ENCODE peak calls at places on chromosomes 13 and 19, in seven cellular contexts. One of them, this sample, is unnamed.

GRCh38 chr13:80177327-80177726 is 163.6 kb downstream of the SPRY2 start:
- DNase-seq in GM20000: no peak
- DNase-seq in SK-N-SH: no peak
- DNase-seq in WTC11: no peak
- DNase-seq in activated naive CD4-positive, alpha-beta T cell treated with anti-CD3 and anti-CD28 coated beads for 36 hours: no peak
- DNase-seq in stimulated activated CD4-positive, alpha-beta T cell treated with anti-CD3 and anti-CD28 coated beads, Interleukin-15, amount 100 ng/mL, for 1 hour: no peak
- DNase-seq in LHCN-M2: no peak
- DNase-seq in this sample: no peak

GRCh38 chr13:39353988-39354387 is 249.0 kb downstream of the LHFPL6 start:
- DNase-seq in GM20000: no peak
- DNase-seq in SK-N-SH: no peak
- DNase-seq in WTC11: no peak
- DNase-seq in activated naive CD4-positive, alpha-beta T cell treated with anti-CD3 and anti-CD28 coated beads for 36 hours: no peak
- DNase-seq in stimulated activated CD4-positive, alpha-beta T cell treated with anti-CD3 and anti-CD28 coated beads, Interleukin-15, amount 100 ng/mL, for 1 hour: no peak
- DNase-seq in LHCN-M2: no peak
- DNase-seq in this sample: no peak

GRCh38 chr19:28843771-28844492 is 369.0 kb downstream of the UQCRFS1 start:
- DNase-seq in GM20000: no peak
- DNase-seq in SK-N-SH: no peak
- DNase-seq in WTC11: no peak
- DNase-seq in activated naive CD4-positive, alpha-beta T cell treated with anti-CD3 and anti-CD28 coated beads for 36 hours: no peak
- DNase-seq in stimulated activated CD4-positive, alpha-beta T cell treated with anti-CD3 and anti-CD28 coated beads, Interleukin-15, amount 100 ng/mL, for 1 hour: no peak
- DNase-seq in LHCN-M2: no peak
- DNase-seq in this sample: no peak

GRCh38 chr13:90732049-90732448 is 615.4 kb upstream of the MIR17HG start:
- DNase-seq in GM20000: no peak
- DNase-seq in SK-N-SH: no peak
- DNase-seq in WTC11: peak
- DNase-seq in activated naive CD4-positive, alpha-beta T cell treated with anti-CD3 and anti-CD28 coated beads for 36 hours: no peak
- DNase-seq in stimulated activated CD4-positive, alpha-beta T cell treated with anti-CD3 and anti-CD28 coated beads, Interleukin-15, amount 100 ng/mL, for 1 hour: no peak
- DNase-seq in LHCN-M2: no peak
- DNase-seq in this sample: no peak

GRCh38 chr13:40275155-40275554 is 391.3 kb downstream of the FOXO1 start:
- DNase-seq in GM20000: no peak
- DNase-seq in SK-N-SH: no peak
- DNase-seq in WTC11: no peak
- DNase-seq in activated naive CD4-positive, alpha-beta T cell treated with anti-CD3 and anti-CD28 coated beads for 36 hours: no peak
- DNase-seq in stimulated activated CD4-positive, alpha-beta T cell treated with anti-CD3 and anti-CD28 coated beads, Interleukin-15, amount 100 ng/mL, for 1 hour: no peak
- DNase-seq in LHCN-M2: no peak
- DNase-seq in this sample: no peak

GRCh38 chr13:90105276-90105675 is 1242.2 kb upstream of the MIR17HG start:
- DNase-seq in GM20000: no peak
- DNase-seq in SK-N-SH: no peak
- DNase-seq in WTC11: no peak
- DNase-seq in activated naive CD4-positive, alpha-beta T cell treated with anti-CD3 and anti-CD28 coated beads for 36 hours: no peak
- DNase-seq in stimulated activated CD4-positive, alpha-beta T cell treated with anti-CD3 and anti-CD28 coated beads, Interleukin-15, amount 100 ng/mL, for 1 hour: no peak
- DNase-seq in LHCN-M2: peak
- DNase-seq in this sample: no peak

GRCh38 chr13:48641404-48641803 is 12.3 kb upstream of the CYSLTR2 start:
- DNase-seq in GM20000: no peak
- DNase-seq in SK-N-SH: no peak
- DNase-seq in WTC11: no peak
- DNase-seq in activated naive CD4-positive, alpha-beta T cell treated with anti-CD3 and anti-CD28 coated beads for 36 hours: no peak
- DNase-seq in stimulated activated CD4-positive, alpha-beta T cell treated with anti-CD3 and anti-CD28 coated beads, Interleukin-15, amount 100 ng/mL, for 1 hour: no peak
- DNase-seq in LHCN-M2: no peak
- DNase-seq in this sample: no peak

GRCh38 chr13:22107549-22107948 is 436.7 kb downstream of the FGF9 start:
- DNase-seq in GM20000: no peak
- DNase-seq in SK-N-SH: no peak
- DNase-seq in WTC11: no peak
- DNase-seq in activated naive CD4-positive, alpha-beta T cell treated with anti-CD3 and anti-CD28 coated beads for 36 hours: no peak
- DNase-seq in stimulated activated CD4-positive, alpha-beta T cell treated with anti-CD3 and anti-CD28 coated beads, Interleukin-15, amount 100 ng/mL, for 1 hour: no peak
- DNase-seq in LHCN-M2: no peak
- DNase-seq in this sample: no peak

GRCh38 chr13:28586585-28587540 is 72.1 kb upstream of the POMP start:
- DNase-seq in GM20000: no peak
- DNase-seq in SK-N-SH: no peak
- DNase-seq in WTC11: no peak
- DNase-seq in activated naive CD4-positive, alpha-beta T cell treated with anti-CD3 and anti-CD28 coated beads for 36 hours: no peak
- DNase-seq in stimulated activated CD4-positive, alpha-beta T cell treated with anti-CD3 and anti-CD28 coated beads, Interleukin-15, amount 100 ng/mL, for 1 hour: no peak
- DNase-seq in LHCN-M2: no peak
- DNase-seq in this sample: no peak

GRCh38 chr19:6222884-6223283 is 56.9 kb downstream of the MLLT1 start:
- DNase-seq in GM20000: no peak
- DNase-seq in SK-N-SH: no peak
- DNase-seq in WTC11: no peak
- DNase-seq in activated naive CD4-positive, alpha-beta T cell treated with anti-CD3 and anti-CD28 coated beads for 36 hours: no peak
- DNase-seq in stimulated activated CD4-positive, alpha-beta T cell treated with anti-CD3 and anti-CD28 coated beads, Interleukin-15, amount 100 ng/mL, for 1 hour: no peak
- DNase-seq in LHCN-M2: peak
- DNase-seq in this sample: no peak

GRCh38 chr13:102700088-102701031 is 5.5 kb upstream of the METTL21C start:
- DNase-seq in GM20000: no peak
- DNase-seq in SK-N-SH: no peak
- DNase-seq in WTC11: no peak
- DNase-seq in activated naive CD4-positive, alpha-beta T cell treated with anti-CD3 and anti-CD28 coated beads for 36 hours: no peak
- DNase-seq in stimulated activated CD4-positive, alpha-beta T cell treated with anti-CD3 and anti-CD28 coated beads, Interleukin-15, amount 100 ng/mL, for 1 hour: no peak
- DNase-seq in LHCN-M2: no peak
- DNase-seq in this sample: no peak

GRCh38 chr13:36332986-36333385 is 13.2 kb downstream of the SPART start:
- DNase-seq in GM20000: no peak
- DNase-seq in SK-N-SH: no peak
- DNase-seq in WTC11: no peak
- DNase-seq in activated naive CD4-positive, alpha-beta T cell treated with anti-CD3 and anti-CD28 coated beads for 36 hours: no peak
- DNase-seq in stimulated activated CD4-positive, alpha-beta T cell treated with anti-CD3 and anti-CD28 coated beads, Interleukin-15, amount 100 ng/mL, for 1 hour: no peak
- DNase-seq in LHCN-M2: peak
- DNase-seq in this sample: no peak

GRCh38 chr13:35891486-35891885 is 239.7 kb downstream of the DCLK1 start:
- DNase-seq in GM20000: no peak
- DNase-seq in SK-N-SH: no peak
- DNase-seq in WTC11: no peak
- DNase-seq in activated naive CD4-positive, alpha-beta T cell treated with anti-CD3 and anti-CD28 coated beads for 36 hours: no peak
- DNase-seq in stimulated activated CD4-positive, alpha-beta T cell treated with anti-CD3 and anti-CD28 coated beads, Interleukin-15, amount 100 ng/mL, for 1 hour: no peak
- DNase-seq in LHCN-M2: no peak
- DNase-seq in this sample: no peak

GRCh38 chr19:3556978-3557460 is 367 bp downstream of the MFSD12 start:
- DNase-seq in GM20000: peak
- DNase-seq in SK-N-SH: peak
- DNase-seq in WTC11: peak
- DNase-seq in activated naive CD4-positive, alpha-beta T cell treated with anti-CD3 and anti-CD28 coated beads for 36 hours: peak
- DNase-seq in stimulated activated CD4-positive, alpha-beta T cell treated with anti-CD3 and anti-CD28 coated beads, Interleukin-15, amount 100 ng/mL, for 1 hour: peak
- DNase-seq in LHCN-M2: no peak
- DNase-seq in this sample: peak

GRCh38 chr19:15282311-15282705 is 50.0 kb downstream of the BRD4 start:
- DNase-seq in GM20000: no peak
- DNase-seq in SK-N-SH: no peak
- DNase-seq in WTC11: no peak
- DNase-seq in activated naive CD4-positive, alpha-beta T cell treated with anti-CD3 and anti-CD28 coated beads for 36 hours: no peak
- DNase-seq in stimulated activated CD4-positive, alpha-beta T cell treated with anti-CD3 and anti-CD28 coated beads, Interleukin-15, amount 100 ng/mL, for 1 hour: no peak
- DNase-seq in LHCN-M2: no peak
- DNase-seq in this sample: no peak

GRCh38 chr13:109859216-109859835 is 72.9 kb upstream of the IRS2 start:
- DNase-seq in GM20000: no peak
- DNase-seq in SK-N-SH: no peak
- DNase-seq in WTC11: no peak
- DNase-seq in activated naive CD4-positive, alpha-beta T cell treated with anti-CD3 and anti-CD28 coated beads for 36 hours: no peak
- DNase-seq in stimulated activated CD4-positive, alpha-beta T cell treated with anti-CD3 and anti-CD28 coated beads, Interleukin-15, amount 100 ng/mL, for 1 hour: no peak
- DNase-seq in LHCN-M2: no peak
- DNase-seq in this sample: no peak

GRCh38 chr13:111219306-111219705 is 101.1 kb upstream of the TEX29 start:
- DNase-seq in GM20000: no peak
- DNase-seq in SK-N-SH: no peak
- DNase-seq in WTC11: no peak
- DNase-seq in activated naive CD4-positive, alpha-beta T cell treated with anti-CD3 and anti-CD28 coated beads for 36 hours: no peak
- DNase-seq in stimulated activated CD4-positive, alpha-beta T cell treated with anti-CD3 and anti-CD28 coated beads, Interleukin-15, amount 100 ng/mL, for 1 hour: no peak
- DNase-seq in LHCN-M2: peak
- DNase-seq in this sample: no peak

GRCh38 chr13:109989686-109990085 is 203.3 kb upstream of the IRS2 start:
- DNase-seq in GM20000: no peak
- DNase-seq in SK-N-SH: no peak
- DNase-seq in WTC11: no peak
- DNase-seq in activated naive CD4-positive, alpha-beta T cell treated with anti-CD3 and anti-CD28 coated beads for 36 hours: no peak
- DNase-seq in stimulated activated CD4-positive, alpha-beta T cell treated with anti-CD3 and anti-CD28 coated beads, Interleukin-15, amount 100 ng/mL, for 1 hour: no peak
- DNase-seq in LHCN-M2: peak
- DNase-seq in this sample: no peak

GRCh38 chr13:77386046-77386445 is 59.2 kb upstream of the MYCBP2 start:
- DNase-seq in GM20000: no peak
- DNase-seq in SK-N-SH: no peak
- DNase-seq in WTC11: no peak
- DNase-seq in activated naive CD4-positive, alpha-beta T cell treated with anti-CD3 and anti-CD28 coated beads for 36 hours: no peak
- DNase-seq in stimulated activated CD4-positive, alpha-beta T cell treated with anti-CD3 and anti-CD28 coated beads, Interleukin-15, amount 100 ng/mL, for 1 hour: no peak
- DNase-seq in LHCN-M2: peak
- DNase-seq in this sample: no peak

GRCh38 chr13:87661471-87661870 is 9.7 kb upstream of the SLITRK5 start:
- DNase-seq in GM20000: no peak
- DNase-seq in SK-N-SH: no peak
- DNase-seq in WTC11: no peak
- DNase-seq in activated naive CD4-positive, alpha-beta T cell treated with anti-CD3 and anti-CD28 coated beads for 36 hours: no peak
- DNase-seq in stimulated activated CD4-positive, alpha-beta T cell treated with anti-CD3 and anti-CD28 coated beads, Interleukin-15, amount 100 ng/mL, for 1 hour: no peak
- DNase-seq in LHCN-M2: peak
- DNase-seq in this sample: no peak

GRCh38 chr13:110483386-110483785 is 78.1 kb downstream of the RAB20 start:
- DNase-seq in GM20000: no peak
- DNase-seq in SK-N-SH: no peak
- DNase-seq in WTC11: no peak
- DNase-seq in activated naive CD4-positive, alpha-beta T cell treated with anti-CD3 and anti-CD28 coated beads for 36 hours: no peak
- DNase-seq in stimulated activated CD4-positive, alpha-beta T cell treated with anti-CD3 and anti-CD28 coated beads, Interleukin-15, amount 100 ng/mL, for 1 hour: no peak
- DNase-seq in LHCN-M2: no peak
- DNase-seq in this sample: no peak

GRCh38 chr19:38394488-38394887 is 6.0 kb downstream of the SPRED3 start:
- DNase-seq in GM20000: peak
- DNase-seq in SK-N-SH: no peak
- DNase-seq in WTC11: peak
- DNase-seq in activated naive CD4-positive, alpha-beta T cell treated with anti-CD3 and anti-CD28 coated beads for 36 hours: peak
- DNase-seq in stimulated activated CD4-positive, alpha-beta T cell treated with anti-CD3 and anti-CD28 coated beads, Interleukin-15, amount 100 ng/mL, for 1 hour: peak
- DNase-seq in LHCN-M2: no peak
- DNase-seq in this sample: peak

GRCh38 chr19:50067575-50067974 is 41.8 kb downstream of the ZNF473 start:
- DNase-seq in GM20000: no peak
- DNase-seq in SK-N-SH: no peak
- DNase-seq in WTC11: no peak
- DNase-seq in activated naive CD4-positive, alpha-beta T cell treated with anti-CD3 and anti-CD28 coated beads for 36 hours: no peak
- DNase-seq in stimulated activated CD4-positive, alpha-beta T cell treated with anti-CD3 and anti-CD28 coated beads, Interleukin-15, amount 100 ng/mL, for 1 hour: no peak
- DNase-seq in LHCN-M2: no peak
- DNase-seq in this sample: no peak

GRCh38 chr13:48278806-48279205 is 24.7 kb upstream of the RB1 start:
- DNase-seq in GM20000: no peak
- DNase-seq in SK-N-SH: no peak
- DNase-seq in WTC11: no peak
- DNase-seq in activated naive CD4-positive, alpha-beta T cell treated with anti-CD3 and anti-CD28 coated beads for 36 hours: no peak
- DNase-seq in stimulated activated CD4-positive, alpha-beta T cell treated with anti-CD3 and anti-CD28 coated beads, Interleukin-15, amount 100 ng/mL, for 1 hour: no peak
- DNase-seq in LHCN-M2: no peak
- DNase-seq in this sample: no peak

GRCh38 chr13:99866781-99867180 is 104.8 kb downstream of the ZIC5 start:
- DNase-seq in GM20000: no peak
- DNase-seq in SK-N-SH: no peak
- DNase-seq in WTC11: no peak
- DNase-seq in activated naive CD4-positive, alpha-beta T cell treated with anti-CD3 and anti-CD28 coated beads for 36 hours: no peak
- DNase-seq in stimulated activated CD4-positive, alpha-beta T cell treated with anti-CD3 and anti-CD28 coated beads, Interleukin-15, amount 100 ng/mL, for 1 hour: no peak
- DNase-seq in LHCN-M2: no peak
- DNase-seq in this sample: no peak

GRCh38 chr19:38649305-38650179 is 2.1 kb downstream of the ACTN4 start:
- DNase-seq in GM20000: no peak
- DNase-seq in SK-N-SH: no peak
- DNase-seq in WTC11: no peak
- DNase-seq in activated naive CD4-positive, alpha-beta T cell treated with anti-CD3 and anti-CD28 coated beads for 36 hours: no peak
- DNase-seq in stimulated activated CD4-positive, alpha-beta T cell treated with anti-CD3 and anti-CD28 coated beads, Interleukin-15, amount 100 ng/mL, for 1 hour: no peak
- DNase-seq in LHCN-M2: peak
- DNase-seq in this sample: no peak

GRCh38 chr13:25177012-25177411 is 4.9 kb upstream of the AMER2 start:
- DNase-seq in GM20000: no peak
- DNase-seq in SK-N-SH: no peak
- DNase-seq in WTC11: no peak
- DNase-seq in activated naive CD4-positive, alpha-beta T cell treated with anti-CD3 and anti-CD28 coated beads for 36 hours: no peak
- DNase-seq in stimulated activated CD4-positive, alpha-beta T cell treated with anti-CD3 and anti-CD28 coated beads, Interleukin-15, amount 100 ng/mL, for 1 hour: no peak
- DNase-seq in LHCN-M2: no peak
- DNase-seq in this sample: no peak

GRCh38 chr19:45250216-45250831 is 747 bp upstream of the MARK4 start:
- DNase-seq in GM20000: no peak
- DNase-seq in SK-N-SH: peak
- DNase-seq in WTC11: no peak
- DNase-seq in activated naive CD4-positive, alpha-beta T cell treated with anti-CD3 and anti-CD28 coated beads for 36 hours: no peak
- DNase-seq in stimulated activated CD4-positive, alpha-beta T cell treated with anti-CD3 and anti-CD28 coated beads, Interleukin-15, amount 100 ng/mL, for 1 hour: no peak
- DNase-seq in LHCN-M2: no peak
- DNase-seq in this sample: no peak

GRCh38 chr13:48551329-48551728 is 18.4 kb upstream of the RCBTB2 start:
- DNase-seq in GM20000: no peak
- DNase-seq in SK-N-SH: no peak
- DNase-seq in WTC11: no peak
- DNase-seq in activated naive CD4-positive, alpha-beta T cell treated with anti-CD3 and anti-CD28 coated beads for 36 hours: no peak
- DNase-seq in stimulated activated CD4-positive, alpha-beta T cell treated with anti-CD3 and anti-CD28 coated beads, Interleukin-15, amount 100 ng/mL, for 1 hour: no peak
- DNase-seq in LHCN-M2: no peak
- DNase-seq in this sample: no peak

GRCh38 chr13:41579168-41579567 is 121.8 kb downstream of the RGCC start:
- DNase-seq in GM20000: no peak
- DNase-seq in SK-N-SH: no peak
- DNase-seq in WTC11: no peak
- DNase-seq in activated naive CD4-positive, alpha-beta T cell treated with anti-CD3 and anti-CD28 coated beads for 36 hours: no peak
- DNase-seq in stimulated activated CD4-positive, alpha-beta T cell treated with anti-CD3 and anti-CD28 coated beads, Interleukin-15, amount 100 ng/mL, for 1 hour: no peak
- DNase-seq in LHCN-M2: no peak
- DNase-seq in this sample: no peak

GRCh38 chr19:867855-868457 is 8.5 kb downstream of the CFD start:
- DNase-seq in GM20000: no peak
- DNase-seq in SK-N-SH: no peak
- DNase-seq in WTC11: no peak
- DNase-seq in activated naive CD4-positive, alpha-beta T cell treated with anti-CD3 and anti-CD28 coated beads for 36 hours: no peak
- DNase-seq in stimulated activated CD4-positive, alpha-beta T cell treated with anti-CD3 and anti-CD28 coated beads, Interleukin-15, amount 100 ng/mL, for 1 hour: no peak
- DNase-seq in LHCN-M2: no peak
- DNase-seq in this sample: no peak

GRCh38 chr19:2055871-2056809 is 5.1 kb upstream of the MKNK2 start:
- DNase-seq in GM20000: no peak
- DNase-seq in SK-N-SH: peak
- DNase-seq in WTC11: no peak
- DNase-seq in activated naive CD4-positive, alpha-beta T cell treated with anti-CD3 and anti-CD28 coated beads for 36 hours: peak
- DNase-seq in stimulated activated CD4-positive, alpha-beta T cell treated with anti-CD3 and anti-CD28 coated beads, Interleukin-15, amount 100 ng/mL, for 1 hour: no peak
- DNase-seq in LHCN-M2: peak
- DNase-seq in this sample: no peak

GRCh38 chr13:29754486-29754806 is 96.0 kb downstream of the UBL3 start:
- DNase-seq in GM20000: no peak
- DNase-seq in SK-N-SH: no peak
- DNase-seq in WTC11: peak
- DNase-seq in activated naive CD4-positive, alpha-beta T cell treated with anti-CD3 and anti-CD28 coated beads for 36 hours: peak
- DNase-seq in stimulated activated CD4-positive, alpha-beta T cell treated with anti-CD3 and anti-CD28 coated beads, Interleukin-15, amount 100 ng/mL, for 1 hour: no peak
- DNase-seq in LHCN-M2: peak
- DNase-seq in this sample: no peak

GRCh38 chr19:38792250-38793111 is 3.5 kb downstream of the LGALS7B start:
- DNase-seq in GM20000: peak
- DNase-seq in SK-N-SH: no peak
- DNase-seq in WTC11: peak
- DNase-seq in activated naive CD4-positive, alpha-beta T cell treated with anti-CD3 and anti-CD28 coated beads for 36 hours: peak
- DNase-seq in stimulated activated CD4-positive, alpha-beta T cell treated with anti-CD3 and anti-CD28 coated beads, Interleukin-15, amount 100 ng/mL, for 1 hour: peak
- DNase-seq in LHCN-M2: no peak
- DNase-seq in this sample: peak

GRCh38 chr13:33125821-33126570 is 109.8 kb downstream of the KL start:
- DNase-seq in GM20000: no peak
- DNase-seq in SK-N-SH: no peak
- DNase-seq in WTC11: no peak
- DNase-seq in activated naive CD4-positive, alpha-beta T cell treated with anti-CD3 and anti-CD28 coated beads for 36 hours: no peak
- DNase-seq in stimulated activated CD4-positive, alpha-beta T cell treated with anti-CD3 and anti-CD28 coated beads, Interleukin-15, amount 100 ng/mL, for 1 hour: no peak
- DNase-seq in LHCN-M2: peak
- DNase-seq in this sample: no peak

GRCh38 chr19:51688665-51689571 is 4.2 kb upstream of the SPACA6 start:
- DNase-seq in GM20000: peak
- DNase-seq in SK-N-SH: peak
- DNase-seq in WTC11: peak
- DNase-seq in activated naive CD4-positive, alpha-beta T cell treated with anti-CD3 and anti-CD28 coated beads for 36 hours: peak
- DNase-seq in stimulated activated CD4-positive, alpha-beta T cell treated with anti-CD3 and anti-CD28 coated beads, Interleukin-15, amount 100 ng/mL, for 1 hour: no peak
- DNase-seq in LHCN-M2: peak
- DNase-seq in this sample: no peak

GRCh38 chr13:36432106-36432544 is at the start of gene CCNA1:
- DNase-seq in GM20000: peak
- DNase-seq in SK-N-SH: peak
- DNase-seq in WTC11: peak
- DNase-seq in activated naive CD4-positive, alpha-beta T cell treated with anti-CD3 and anti-CD28 coated beads for 36 hours: peak
- DNase-seq in stimulated activated CD4-positive, alpha-beta T cell treated with anti-CD3 and anti-CD28 coated beads, Interleukin-15, amount 100 ng/mL, for 1 hour: no peak
- DNase-seq in LHCN-M2: no peak
- DNase-seq in this sample: no peak

GRCh38 chr13:78137404-78138142 is 218.9 kb upstream of the EDNRB start:
- DNase-seq in GM20000: peak
- DNase-seq in SK-N-SH: peak
- DNase-seq in WTC11: peak
- DNase-seq in activated naive CD4-positive, alpha-beta T cell treated with anti-CD3 and anti-CD28 coated beads for 36 hours: peak
- DNase-seq in stimulated activated CD4-positive, alpha-beta T cell treated with anti-CD3 and anti-CD28 coated beads, Interleukin-15, amount 100 ng/mL, for 1 hour: no peak
- DNase-seq in LHCN-M2: peak
- DNase-seq in this sample: no peak